ENCODE peak calls at places on chromosomes 2 and 18, in eight cellular contexts. S is kidney glomerular epithelial cell, Q is K562, N is frontal cortex, H is NCI-H2107, M is nucleus accumbens, L is dermis microvascular lymphatic vessel endothelial cell, G is lower leg skin. R is an unnamed sample.

GRCh38 chr2:195319112-195319460 is 337.9 kb upstream of the SLC39A10 start:
- DNase-seq in S (peak), Q (no peak), N (no peak), H (no peak), M (no peak), L (no peak), G (no peak), R (peak)

GRCh38 chr2:228023619-228024018 is 152.2 kb downstream of the DAW1 start:
- DNase-seq in S (no peak), Q (no peak), N (no peak), H (no peak), M (no peak), L (no peak), G (no peak), R (no peak)

GRCh38 chr2:176584333-176584732 is 315.1 kb downstream of the MTX2 start:
- DNase-seq in S (peak), Q (no peak), N (no peak), H (no peak), M (no peak), L (no peak), G (no peak), R (peak)

GRCh38 chr2:69989017-69989416 is 27.6 kb upstream of the ASPRV1 start:
- DNase-seq in S (no peak), Q (no peak), N (no peak), H (no peak), M (no peak), L (no peak), G (no peak), R (no peak)

GRCh38 chr2:15794608-15795134 is 145.7 kb upstream of the MYCN start:
- DNase-seq in S (no peak), Q (no peak), N (no peak), H (no peak), M (no peak), L (no peak), G (no peak), R (no peak)

GRCh38 chr2:135641156-135642068 is 100.2 kb upstream of the UBXN4 start:
- DNase-seq in S (no peak), Q (no peak), N (no peak), H (no peak), M (no peak), L (no peak), G (no peak), R (no peak)

GRCh38 chr2:183244300-183244849 is 120.1 kb downstream of the NUP35 start:
- DNase-seq in S (no peak), Q (no peak), N (no peak), H (no peak), M (no peak), L (no peak), G (no peak), R (no peak)

GRCh38 chr2:8132371-8132831 is 549.5 kb upstream of the ID2 start:
- DNase-seq in S (no peak), Q (no peak), N (no peak), H (peak), M (no peak), L (no peak), G (no peak), R (no peak)

GRCh38 chr2:207231962-207232361 is 66.2 kb upstream of the KLF7 start:
- DNase-seq in S (no peak), Q (no peak), N (no peak), H (no peak), M (no peak), L (no peak), G (no peak), R (peak)

GRCh38 chr2:63661076-63661475 is 72.3 kb downstream of the MDH1 start:
- DNase-seq in S (peak), Q (no peak), N (no peak), H (no peak), M (no peak), L (no peak), G (no peak), R (peak)

GRCh38 chr18:62131305-62131909 is 55.4 kb downstream of the PIGN start:
- DNase-seq in S (peak), Q (peak), N (peak), H (peak), M (no peak), L (peak), G (no peak), R (peak)

GRCh38 chr2:160630801-160631590 is 137.4 kb upstream of the RBMS1 start:
- DNase-seq in S (no peak), Q (no peak), N (no peak), H (no peak), M (no peak), L (peak), G (no peak), R (no peak)

GRCh38 chr18:519019-519879 is 18.7 kb upstream of the COLEC12 start:
- DNase-seq in S (peak), Q (peak), N (no peak), H (no peak), M (no peak), L (no peak), G (no peak), R (peak)

GRCh38 chr18:45962866-45963265 is 4.3 kb downstream of the EPG5 start:
- DNase-seq in S (peak), Q (no peak), N (no peak), H (no peak), M (no peak), L (no peak), G (no peak), R (peak)

GRCh38 chr2:11746807-11747459 is 501 bp downstream of the LPIN1 start:
- DNase-seq in S (peak), Q (peak), N (no peak), H (peak), M (no peak), L (no peak), G (no peak), R (peak)

GRCh38 chr2:42598656-42599267 is 30.3 kb downstream of the MTA3 start:
- DNase-seq in S (peak), Q (no peak), N (no peak), H (no peak), M (no peak), L (no peak), G (no peak), R (no peak)

GRCh38 chr2:150606380-150607060 is 119.1 kb upstream of the RND3 start:
- DNase-seq in S (no peak), Q (no peak), N (no peak), H (peak), M (no peak), L (no peak), G (no peak), R (no peak)

GRCh38 chr2:220143336-220143735 is 515.9 kb downstream of the SLC4A3 start:
- DNase-seq in S (peak), Q (no peak), N (no peak), H (no peak), M (no peak), L (no peak), G (no peak), R (peak)

GRCh38 chr2:221570321-221571107 is 1.6 kb downstream of the EPHA4 start:
- DNase-seq in S (peak), Q (no peak), N (no peak), H (peak), M (no peak), L (no peak), G (no peak), R (peak)

GRCh38 chr2:135299165-135299564 is 231.9 kb downstream of the ZRANB3 start:
- DNase-seq in S (no peak), Q (no peak), N (no peak), H (no peak), M (no peak), L (no peak), G (no peak), R (no peak)

GRCh38 chr2:23237147-23237546 is 147.8 kb upstream of the KLHL29 start:
- DNase-seq in S (no peak), Q (no peak), N (no peak), H (no peak), M (no peak), L (no peak), G (no peak), R (no peak)

GRCh38 chr2:165970663-165971062 is 17.1 kb upstream of the TTC21B start:
- DNase-seq in S (no peak), Q (no peak), N (no peak), H (no peak), M (no peak), L (no peak), G (no peak), R (no peak)

GRCh38 chr2:208713066-208713465 is 306.5 kb downstream of the PTH2R start:
- DNase-seq in S (no peak), Q (no peak), N (no peak), H (no peak), M (no peak), L (no peak), G (no peak), R (no peak)

GRCh38 chr2:174683392-174683759 is 80.9 kb downstream of the CHRNA1 start:
- DNase-seq in S (peak), Q (no peak), N (peak), H (no peak), M (no peak), L (no peak), G (no peak), R (peak)

GRCh38 chr2:170848587-170848986 is 31.9 kb downstream of the GAD1 start:
- DNase-seq in S (no peak), Q (no peak), N (no peak), H (no peak), M (no peak), L (no peak), G (no peak), R (peak)

GRCh38 chr2:179440642-179441251 is 176.1 kb upstream of the SESTD1 start:
- DNase-seq in S (no peak), Q (peak), N (peak), H (no peak), M (no peak), L (peak), G (no peak), R (peak)

R was measured in kidney tubule cell.